ENCODE peak calls at places on chromosomes 6 and 20, in six cellular contexts. Y is neural progenitor cell; P is cardiac muscle cell; G is activated CD4-positive, alpha-beta T cell treated with anti-CD3 and anti-CD28 coated beads, Interleukin-2, amount 10 ng/mL, durations not matched to agents 24 days and 14 days; V is NCI-H1092 treated with DMSO at 0.1 percent for 48 hours; F is brain microvascular endothelial cell. N is an unnamed sample.

GRCh38 chr6:52697903-52698302 is 27.0 kb downstream of the TMEM14A start:
- DNase-seq in Y (no peak), P (no peak), G (no peak), V (no peak), F (no peak), N (peak)

GRCh38 chr20:53829086-53829703 is 235.6 kb upstream of the ZNF217 start:
- DNase-seq in Y (no peak), P (no peak), G (no peak), V (no peak), F (peak), N (peak)

GRCh38 chr6:136792066-136792944 is at the start of gene MAP3K5:
- DNase-seq in Y (peak), P (peak), G (peak), V (peak), F (peak), N (peak)

GRCh38 chr6:3750324-3751018 is 1.0 kb downstream of the PXDC1 start:
- DNase-seq in Y (peak), P (peak), G (peak), V (peak), F (peak), N (peak)

GRCh38 chr6:118659513-118660217 is 8.3 kb upstream of the CEP85L start:
- DNase-seq in Y (no peak), P (no peak), G (no peak), V (peak), F (no peak), N (no peak)

GRCh38 chr6:57432919-57433684 is 115.7 kb downstream of the PRIM2 start:
- DNase-seq in Y (no peak), P (no peak), G (no peak), V (no peak), F (no peak), N (no peak)

GRCh38 chr20:3150908-3151307 is 8.8 kb downstream of the FASTKD5 start:
- DNase-seq in Y (no peak), P (no peak), G (no peak), V (no peak), F (no peak), N (no peak)

GRCh38 chr6:147043994-147044477 is 160.2 kb upstream of the STXBP5 start:
- DNase-seq in Y (no peak), P (no peak), G (no peak), V (no peak), F (no peak), N (no peak)

GRCh38 chr6:146381486-146381885 is 162.1 kb upstream of the RAB32 start:
- DNase-seq in Y (no peak), P (no peak), G (no peak), V (no peak), F (no peak), N (no peak)

GRCh38 chr20:12575352-12576095 is 433.2 kb upstream of the SPTLC3 start:
- DNase-seq in Y (no peak), P (no peak), G (no peak), V (no peak), F (no peak), N (no peak)

GRCh38 chr20:53679597-53680309 is 86.1 kb upstream of the ZNF217 start:
- DNase-seq in Y (peak), P (no peak), G (no peak), V (no peak), F (no peak), N (no peak)

GRCh38 chr6:100665041-100665380 is 200.3 kb upstream of the SIM1 start:
- DNase-seq in Y (no peak), P (no peak), G (no peak), V (no peak), F (no peak), N (no peak)

GRCh38 chr6:1607557-1608221 is 2.0 kb upstream of the FOXC1 start:
- DNase-seq in Y (peak), P (no peak), G (peak), V (peak), F (no peak), N (no peak)

GRCh38 chr20:46220808-46221207 is 87.5 kb downstream of the CDH22 start:
- DNase-seq in Y (peak), P (peak), G (no peak), V (peak), F (no peak), N (peak)

GRCh38 chr6:146598785-146599405 is at the start of gene ADGB:
- DNase-seq in Y (peak), P (peak), G (no peak), V (no peak), F (peak), N (peak)

GRCh38 chr6:46626228-46626909 is 26.2 kb downstream of the CYP39A1 start:
- DNase-seq in Y (peak), P (peak), G (no peak), V (no peak), F (peak), N (peak)

GRCh38 chr6:108494434-108494833 is 66.3 kb upstream of the FOXO3 start:
- DNase-seq in Y (no peak), P (no peak), G (no peak), V (no peak), F (no peak), N (no peak)

GRCh38 chr6:132270745-132271414 is 130.4 kb downstream of the MOXD1 start:
- DNase-seq in Y (no peak), P (no peak), G (peak), V (peak), F (no peak), N (no peak)

GRCh38 chr20:25247100-25247665 is 702 bp upstream of the PYGB start:
- DNase-seq in Y (peak), P (peak), G (no peak), V (peak), F (peak), N (peak)

GRCh38 chr6:17869010-17869752 is 118.3 kb downstream of the KIF13A start:
- DNase-seq in Y (no peak), P (no peak), G (no peak), V (no peak), F (no peak), N (peak)

GRCh38 chr6:105305521-105305920 is 97.4 kb downstream of the PREP start:
- DNase-seq in Y (no peak), P (no peak), G (no peak), V (no peak), F (no peak), N (no peak)

GRCh38 chr6:3962897-3963296 is 113.7 kb downstream of the FAM50B start:
- DNase-seq in Y (no peak), P (no peak), G (no peak), V (no peak), F (peak), N (peak)

GRCh38 chr6:9851541-9852380 is 563.1 kb downstream of the TFAP2A start:
- DNase-seq in Y (peak), P (no peak), G (no peak), V (no peak), F (no peak), N (peak)

N was measured in Daoy.